ENCODE peak calls at places on chromosomes 13 and 19, in four cellular contexts. T is upper lobe of left lung, S is cardiac fibroblast, X is cardiac muscle cell. M is an unnamed sample.

GRCh38 chr19:8629996-8630683 is at the start of gene NFILZ:
- DNase-seq in T (no peak), S (no peak), X (no peak), M (no peak)

GRCh38 chr19:872266-872951 is 12.9 kb downstream of the CFD start:
- DNase-seq in T (peak), S (peak), X (peak), M (peak)

GRCh38 chr13:33072759-33073158 is 56.5 kb downstream of the KL start:
- DNase-seq in T (no peak), S (no peak), X (no peak), M (no peak)

GRCh38 chr13:78662467-78662866 is 3.5 kb upstream of the OBI1 start:
- DNase-seq in T (no peak), S (no peak), X (no peak), M (no peak)

GRCh38 chr13:40388617-40389016 is 277.8 kb downstream of the FOXO1 start:
- DNase-seq in T (peak), S (peak), X (no peak), M (peak)

GRCh38 chr19:2455481-2456300 is 1.1 kb downstream of the LMNB2 start:
- DNase-seq in T (peak), S (no peak), X (peak), M (peak)

GRCh38 chr13:113453962-113454361 is 674 bp upstream of the ADPRHL1 start:
- DNase-seq in T (no peak), S (peak), X (peak), M (no peak)

GRCh38 chr13:41520016-41520698 is 62.8 kb downstream of the RGCC start:
- DNase-seq in T (no peak), S (no peak), X (no peak), M (no peak)

GRCh38 chr13:112065867-112066623 is 904 bp upstream of the SOX1 start:
- DNase-seq in T (no peak), S (no peak), X (no peak), M (no peak)

GRCh38 chr13:48412100-48412556 is 785 bp downstream of the LPAR6 start:
- DNase-seq in T (no peak), S (no peak), X (peak), M (no peak)

GRCh38 chr19:4811328-4812131 is 20.0 kb downstream of the TICAM1 start:
- DNase-seq in T (peak), S (peak), X (peak), M (peak)

GRCh38 chr13:98856983-98857382 is 104.5 kb upstream of the SLC15A1 start:
- DNase-seq in T (peak), S (peak), X (no peak), M (no peak)

GRCh38 chr19:35628565-35629331 is at the start of gene RBM42:
- DNase-seq in T (peak), S (peak), X (peak), M (peak)

GRCh38 chr19:16190198-16190597 is 5.0 kb downstream of the FAM32A start:
- DNase-seq in T (no peak), S (no peak), X (no peak), M (no peak)

GRCh38 chr13:43878897-43879322 is 630 bp downstream of the CCDC122 start:
- DNase-seq in T (peak), S (peak), X (peak), M (peak)

DNA sequence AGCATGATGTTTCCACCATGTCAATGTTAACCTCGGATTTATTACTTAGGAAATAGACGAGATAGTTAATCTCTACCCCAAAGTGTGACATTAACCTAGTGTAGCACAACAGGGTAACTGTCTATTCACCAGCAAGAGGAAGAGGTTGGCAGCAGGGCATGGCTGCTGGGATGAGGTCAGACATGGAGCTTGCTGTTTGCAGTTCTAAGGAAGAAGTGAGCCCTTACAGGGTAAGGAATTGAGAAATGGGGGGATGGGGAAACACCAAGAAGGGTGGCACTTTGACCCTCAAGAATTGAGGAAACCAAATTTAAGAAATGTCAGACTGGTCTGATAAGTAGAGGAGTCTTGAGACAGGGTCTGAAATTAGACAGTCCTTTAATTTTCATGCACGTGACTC is 62.4 kb downstream of the MBD3L2B start:
- DNase-seq in T (peak), S (no peak), X (no peak), M (no peak)
- H3K4me3 ChIP-seq in T (no peak), S (no peak), X (no peak), M (no peak)

GRCh38 chr13:27797228-27797624 is 4.9 kb downstream of the GSX1 start:
- DNase-seq in T (no peak), S (peak), X (peak), M (no peak)
- H3K4me3 ChIP-seq in T (no peak), S (no peak), X (no peak), M (no peak)

GRCh38 chr13:110118106-110118505 is 188.9 kb downstream of the COL4A1 start:
- DNase-seq in T (no peak), S (no peak), X (no peak), M (no peak)

GRCh38 chr13:110113284-110113764 is 193.6 kb downstream of the COL4A1 start:
- DNase-seq in T (no peak), S (peak), X (peak), M (no peak)

GRCh38 chr13:110114351-110114750 is 192.6 kb downstream of the COL4A1 start:
- DNase-seq in T (no peak), S (no peak), X (no peak), M (no peak)

GRCh38 chr13:110119943-110120905 is 186.7 kb downstream of the COL4A1 start:
- DNase-seq in T (no peak), S (no peak), X (no peak), M (no peak)

GRCh38 chr13:110116072-110116487 is 190.9 kb downstream of the COL4A1 start:
- DNase-seq in T (peak), S (peak), X (peak), M (peak)
- H3K4me3 ChIP-seq in T (no peak), S (no peak), X (no peak), M (no peak)

GRCh38 chr13:103187621-103188020 is 121.4 kb upstream of the SLC10A2 start:
- DNase-seq in T (no peak), S (no peak), X (peak), M (no peak)
- H3K4me3 ChIP-seq in T (no peak), S (no peak), X (no peak), M (no peak)

GRCh38 chr13:36674337-36675212 is 755 bp downstream of the SERTM1 start:
- DNase-seq in T (no peak), S (no peak), X (no peak), M (no peak)
- H3K4me3 ChIP-seq in T (peak), S (peak), X (peak), M (no peak)

DNA sequence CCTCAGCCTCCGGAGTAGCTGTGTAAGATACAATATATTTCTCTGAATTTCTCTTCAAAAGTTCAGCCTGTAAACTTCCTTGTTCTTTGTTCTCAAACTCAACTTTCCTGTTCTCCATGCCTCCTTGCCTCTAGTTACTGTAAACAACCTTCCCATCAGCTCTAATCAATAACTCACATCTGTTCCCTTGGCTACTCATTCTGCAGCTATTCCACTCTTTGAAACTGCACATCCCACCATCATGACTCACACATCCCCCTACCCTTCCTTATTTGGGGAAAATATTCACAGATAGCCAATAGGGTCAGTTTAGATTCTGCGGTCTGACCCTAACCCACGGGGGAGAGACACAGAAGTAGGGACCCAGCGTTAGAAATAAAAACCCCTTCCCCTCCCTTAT is 2.0 kb downstream of the ZNF562 start:
- DNase-seq in T (no peak), S (no peak), X (no peak), M (no peak)
- H3K4me3 ChIP-seq in T (no peak), S (no peak), X (no peak), M (no peak)

GRCh38 chr19:41452584-41453275 is 9.8 kb downstream of the ERICH4 start:
- DNase-seq in T (no peak), S (no peak), X (no peak), M (no peak)

GRCh38 chr19:41449865-41450178 is 6.9 kb downstream of the ERICH4 start:
- DNase-seq in T (no peak), S (no peak), X (no peak), M (no peak)

GRCh38 chr19:41447732-41448332 is 4.9 kb downstream of the ERICH4 start:
- DNase-seq in T (no peak), S (no peak), X (no peak), M (no peak)

GRCh38 chr19:41445575-41445974 is 2.6 kb downstream of the ERICH4 start:
- DNase-seq in T (no peak), S (no peak), X (no peak), M (no peak)

DNA sequence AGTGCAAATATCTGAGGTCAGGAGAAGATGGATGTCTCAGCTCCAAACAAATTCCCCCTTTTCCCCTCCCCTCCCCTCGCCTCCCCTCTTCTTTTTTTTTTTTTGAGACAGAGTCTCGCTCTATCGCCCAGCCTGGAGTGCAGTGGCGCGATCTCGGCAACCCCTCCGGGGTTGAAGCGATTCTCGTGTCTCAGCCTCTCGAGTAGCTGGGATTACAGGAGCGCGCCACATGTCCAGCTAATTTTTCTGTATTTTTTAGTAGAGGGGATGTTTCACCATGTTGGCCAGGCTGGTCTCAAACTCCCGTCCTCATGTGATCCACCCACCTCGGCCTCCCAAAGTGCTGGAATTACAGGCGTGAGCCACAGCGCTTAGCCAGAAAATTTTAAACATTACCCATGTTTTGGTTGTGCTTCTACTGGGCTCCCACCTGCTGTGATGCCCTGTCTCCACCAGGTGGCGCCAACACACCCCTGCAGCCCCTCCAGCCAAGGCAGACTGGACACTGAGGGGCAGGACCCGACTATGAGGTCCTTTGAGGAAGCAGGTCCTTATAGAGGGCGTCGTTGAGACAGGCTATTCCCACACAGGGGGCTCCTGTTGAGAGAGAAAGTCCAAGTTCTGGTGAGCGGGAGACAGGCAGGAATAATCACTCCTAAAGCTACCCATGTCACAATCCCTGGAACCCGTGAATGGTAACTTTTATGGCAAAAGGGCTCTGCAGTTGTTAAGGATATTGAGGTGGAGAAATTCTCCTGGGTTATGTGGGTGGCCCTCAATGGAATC is 6.3 kb downstream of the ERICH4 start:
- DNase-seq in T (peak), S (peak), X (peak), M (peak)
- H3K4me3 ChIP-seq in T (no peak), S (peak), X (no peak), M (peak)

M was measured in effector memory CD4-positive, alpha-beta T cell.